ENCODE peak calls at places on chromosomes 6 and 20, in eight cellular contexts. S, E, N, D, J, W, Z and G are unnamed samples.

GRCh38 chr6:10424005-10424404 is 9.1 kb upstream of the TFAP2A start:
- DNase-seq in S (no peak), E (no peak), N (no peak), D (peak), J (peak), W (no peak), Z (no peak), G (peak)

GRCh38 chr20:49937023-49937929 is 1.1 kb downstream of the RNF114 start:
- DNase-seq in S (no peak), E (no peak), N (peak), D (peak), J (no peak), W (no peak), Z (no peak), G (no peak)

GRCh38 chr6:11139051-11139960 is 27.8 kb upstream of the ERVFRD-1 start:
- DNase-seq in S (no peak), E (no peak), N (peak), D (no peak), J (no peak), W (no peak), Z (no peak), G (no peak)

GRCh38 chr6:25835442-25836283 is 3.8 kb upstream of the SLC17A1 start:
- DNase-seq in S (no peak), E (no peak), N (no peak), D (peak), J (no peak), W (no peak), Z (no peak), G (no peak)

GRCh38 chr6:46565531-46565930 is 74.3 kb upstream of the RCAN2 start:
- DNase-seq in S (no peak), E (no peak), N (no peak), D (peak), J (no peak), W (no peak), Z (no peak), G (no peak)

GRCh38 chr6:115195239-115195638 is 852.4 kb upstream of the HS3ST5 start:
- DNase-seq in S (no peak), E (no peak), N (no peak), D (no peak), J (no peak), W (no peak), Z (no peak), G (no peak)

GRCh38 chr20:45008521-45009049 is 42.3 kb downstream of the STK4 start:
- DNase-seq in S (no peak), E (no peak), N (peak), D (no peak), J (no peak), W (no peak), Z (no peak), G (no peak)

GRCh38 chr6:45657243-45657642 is 279.5 kb upstream of the SUPT3H start:
- DNase-seq in S (no peak), E (no peak), N (peak), D (no peak), J (no peak), W (no peak), Z (no peak), G (no peak)

GRCh38 chr6:112016335-112016734 is 37.6 kb upstream of the CCN6 start:
- DNase-seq in S (no peak), E (no peak), N (peak), D (no peak), J (no peak), W (no peak), Z (no peak), G (no peak)

GRCh38 chr6:129889580-129889979 is 28.5 kb upstream of the TMEM244 start:
- DNase-seq in S (peak), E (no peak), N (peak), D (no peak), J (no peak), W (no peak), Z (no peak), G (no peak)

GRCh38 chr6:5461365-5461764 is 200.1 kb downstream of the FARS2 start:
- DNase-seq in S (no peak), E (no peak), N (no peak), D (no peak), J (no peak), W (no peak), Z (no peak), G (no peak)

GRCh38 chr6:108068182-108068581 is 6.4 kb downstream of the OSTM1 start:
- DNase-seq in S (no peak), E (no peak), N (no peak), D (no peak), J (no peak), W (no peak), Z (no peak), G (no peak)

GRCh38 chr6:30688569-30688968 is 2.1 kb upstream of the PPP1R18 start:
- DNase-seq in S (no peak), E (no peak), N (no peak), D (no peak), J (no peak), W (no peak), Z (no peak), G (no peak)

GRCh38 chr20:10433014-10433622 is 904 bp downstream of the MKKS start:
- DNase-seq in S (no peak), E (peak), N (peak), D (no peak), J (no peak), W (no peak), Z (no peak), G (no peak)

GRCh38 chr20:38888059-38888831 is 38.0 kb upstream of the FAM83D start:
- DNase-seq in S (no peak), E (no peak), N (no peak), D (no peak), J (no peak), W (no peak), Z (no peak), G (no peak)

GRCh38 chr6:150373260-150373701 is 4.5 kb downstream of the IYD start:
- DNase-seq in S (peak), E (peak), N (peak), D (no peak), J (no peak), W (no peak), Z (no peak), G (no peak)

GRCh38 chr6:30618270-30618787 is 689 bp downstream of the MRPS18B start:
- DNase-seq in S (no peak), E (no peak), N (peak), D (peak), J (no peak), W (no peak), Z (no peak), G (no peak)

GRCh38 chr6:139757766-139758655 is 383.6 kb upstream of the CITED2 start:
- DNase-seq in S (no peak), E (no peak), N (peak), D (no peak), J (no peak), W (no peak), Z (no peak), G (no peak)

GRCh38 chr20:19626896-19627295 is 131.2 kb upstream of the RIN2 start:
- DNase-seq in S (no peak), E (no peak), N (peak), D (no peak), J (no peak), W (no peak), Z (no peak), G (no peak)

GRCh38 chr6:116145786-116146675 is 20.1 kb upstream of the COL10A1 start:
- DNase-seq in S (no peak), E (no peak), N (no peak), D (no peak), J (no peak), W (no peak), Z (no peak), G (no peak)

GRCh38 chr6:39082310-39082709 is 32.7 kb downstream of the SAYSD1 start:
- DNase-seq in S (no peak), E (no peak), N (no peak), D (peak), J (no peak), W (no peak), Z (no peak), G (no peak)

GRCh38 chr20:37956099-37956498 is 53.2 kb downstream of the VSTM2L start:
- DNase-seq in S (no peak), E (no peak), N (no peak), D (peak), J (no peak), W (no peak), Z (peak), G (no peak)

GRCh38 chr6:134447883-134448387 is 130.0 kb upstream of the SGK1 start:
- DNase-seq in S (peak), E (no peak), N (peak), D (no peak), J (no peak), W (no peak), Z (no peak), G (no peak)

GRCh38 chr20:41006936-41007871 is 21.4 kb upstream of the TOP1 start:
- DNase-seq in S (no peak), E (no peak), N (no peak), D (no peak), J (no peak), W (no peak), Z (no peak), G (no peak)

GRCh38 chr6:43627008-43627825 is 1.8 kb downstream of the GTPBP2 start:
- DNase-seq in S (peak), E (peak), N (peak), D (no peak), J (peak), W (no peak), Z (peak), G (peak)

GRCh38 chr20:56989516-56989915 is 276.9 kb downstream of the BMP7 start:
- DNase-seq in S (no peak), E (no peak), N (peak), D (no peak), J (no peak), W (no peak), Z (no peak), G (no peak)

GRCh38 chr20:62961310-62961783 is 8.8 kb downstream of the SLC17A9 start:
- DNase-seq in S (no peak), E (no peak), N (no peak), D (peak), J (no peak), W (no peak), Z (no peak), G (no peak)

GRCh38 chr6:28725890-28726348 is 197.9 kb downstream of the TRIM27 start:
- DNase-seq in S (no peak), E (no peak), N (no peak), D (peak), J (peak), W (no peak), Z (no peak), G (peak)

GRCh38 chr6:137927777-137928218 is 60.7 kb downstream of the TNFAIP3 start:
- DNase-seq in S (no peak), E (no peak), N (no peak), D (peak), J (no peak), W (no peak), Z (no peak), G (no peak)

GRCh38 chr6:90175627-90176538 is 120.8 kb downstream of the BACH2 start:
- DNase-seq in S (no peak), E (no peak), N (no peak), D (no peak), J (no peak), W (no peak), Z (no peak), G (no peak)

GRCh38 chr6:154763650-154764049 is 30.4 kb downstream of the SCAF8 start:
- DNase-seq in S (no peak), E (no peak), N (peak), D (no peak), J (no peak), W (no peak), Z (no peak), G (no peak)

GRCh38 chr6:1388927-1389790 is at the start of gene FOXF2:
- DNase-seq in S (no peak), E (no peak), N (peak), D (peak), J (peak), W (peak), Z (no peak), G (peak)

GRCh38 chr6:121435444-121436069 is at the start of gene GJA1:
- DNase-seq in S (peak), E (no peak), N (peak), D (no peak), J (peak), W (no peak), Z (no peak), G (no peak)

GRCh38 chr6:30238178-30238795 is 25.1 kb upstream of the TRIM26 start:
- DNase-seq in S (no peak), E (no peak), N (peak), D (peak), J (peak), W (no peak), Z (no peak), G (no peak)

GRCh38 chr6:1631251-1631650 is 21.5 kb downstream of the FOXC1 start:
- DNase-seq in S (no peak), E (no peak), N (no peak), D (no peak), J (no peak), W (no peak), Z (no peak), G (no peak)